ENCODE peak calls at places on chromosome 9, in nine cellular contexts. One of them, this sample, is unnamed.

GRCh38 chr9:31135567-31135966 is 1248.9 kb upstream of the ACO1 start:
- DNase-seq in cardiac muscle cell: peak
- DNase-seq in kidney: no peak
- DNase-seq in stimulated activated CD8-positive, alpha-beta memory T cell treated with anti-CD3 and anti-CD28 coated beads, Interleukin-2, amount 100 ng/mL, for 48 hours: no peak
- DNase-seq in iPS DF 19.7: no peak
- DNase-seq in left colon: no peak
- DNase-seq in AG08396: no peak
- DNase-seq in H9: no peak
- DNase-seq in Calu3: no peak
- DNase-seq in this sample: no peak

GRCh38 chr9:121771418-121771817 is 120.0 kb downstream of the DAB2IP start:
- DNase-seq in cardiac muscle cell: no peak
- DNase-seq in kidney: peak
- DNase-seq in stimulated activated CD8-positive, alpha-beta memory T cell treated with anti-CD3 and anti-CD28 coated beads, Interleukin-2, amount 100 ng/mL, for 48 hours: no peak
- DNase-seq in iPS DF 19.7: no peak
- DNase-seq in left colon: no peak
- DNase-seq in AG08396: peak
- DNase-seq in H9: no peak
- DNase-seq in Calu3: no peak
- DNase-seq in this sample: no peak

GRCh38 chr9:74078647-74079046 is 418.5 kb upstream of the RORB start:
- DNase-seq in cardiac muscle cell: peak
- DNase-seq in kidney: no peak
- DNase-seq in stimulated activated CD8-positive, alpha-beta memory T cell treated with anti-CD3 and anti-CD28 coated beads, Interleukin-2, amount 100 ng/mL, for 48 hours: no peak
- DNase-seq in iPS DF 19.7: no peak
- DNase-seq in left colon: no peak
- DNase-seq in AG08396: no peak
- DNase-seq in H9: no peak
- DNase-seq in Calu3: no peak
- DNase-seq in this sample: no peak

GRCh38 chr9:133119039-133119438 is 2.0 kb downstream of the RALGDS start:
- DNase-seq in cardiac muscle cell: no peak
- DNase-seq in kidney: peak
- DNase-seq in stimulated activated CD8-positive, alpha-beta memory T cell treated with anti-CD3 and anti-CD28 coated beads, Interleukin-2, amount 100 ng/mL, for 48 hours: no peak
- DNase-seq in iPS DF 19.7: no peak
- DNase-seq in left colon: no peak
- DNase-seq in AG08396: no peak
- DNase-seq in H9: no peak
- DNase-seq in Calu3: no peak
- DNase-seq in this sample: no peak

GRCh38 chr9:74125916-74126315 is 371.2 kb upstream of the RORB start:
- DNase-seq in cardiac muscle cell: no peak
- DNase-seq in kidney: no peak
- DNase-seq in stimulated activated CD8-positive, alpha-beta memory T cell treated with anti-CD3 and anti-CD28 coated beads, Interleukin-2, amount 100 ng/mL, for 48 hours: no peak
- DNase-seq in iPS DF 19.7: no peak
- DNase-seq in left colon: no peak
- DNase-seq in AG08396: no peak
- DNase-seq in H9: no peak
- DNase-seq in Calu3: no peak
- DNase-seq in this sample: no peak

GRCh38 chr9:121206516-121207370 is 5.1 kb upstream of the RAB14 start:
- DNase-seq in cardiac muscle cell: peak
- DNase-seq in kidney: no peak
- DNase-seq in stimulated activated CD8-positive, alpha-beta memory T cell treated with anti-CD3 and anti-CD28 coated beads, Interleukin-2, amount 100 ng/mL, for 48 hours: no peak
- DNase-seq in iPS DF 19.7: no peak
- DNase-seq in left colon: no peak
- DNase-seq in AG08396: no peak
- DNase-seq in H9: no peak
- DNase-seq in Calu3: no peak
- DNase-seq in this sample: no peak

GRCh38 chr9:120324996-120325642 is 254.8 kb downstream of the CDK5RAP2 start:
- DNase-seq in cardiac muscle cell: no peak
- DNase-seq in kidney: no peak
- DNase-seq in stimulated activated CD8-positive, alpha-beta memory T cell treated with anti-CD3 and anti-CD28 coated beads, Interleukin-2, amount 100 ng/mL, for 48 hours: no peak
- DNase-seq in iPS DF 19.7: no peak
- DNase-seq in left colon: no peak
- DNase-seq in AG08396: no peak
- DNase-seq in H9: peak
- DNase-seq in Calu3: no peak
- DNase-seq in this sample: peak

GRCh38 chr9:18826248-18826647 is 206.8 kb downstream of the SAXO1 start:
- DNase-seq in cardiac muscle cell: no peak
- DNase-seq in kidney: no peak
- DNase-seq in stimulated activated CD8-positive, alpha-beta memory T cell treated with anti-CD3 and anti-CD28 coated beads, Interleukin-2, amount 100 ng/mL, for 48 hours: no peak
- DNase-seq in iPS DF 19.7: no peak
- DNase-seq in left colon: no peak
- DNase-seq in AG08396: no peak
- DNase-seq in H9: peak
- DNase-seq in Calu3: no peak
- DNase-seq in this sample: no peak

GRCh38 chr9:99353408-99353807 is 131.3 kb downstream of the SEC61B start:
- DNase-seq in cardiac muscle cell: peak
- DNase-seq in kidney: no peak
- DNase-seq in stimulated activated CD8-positive, alpha-beta memory T cell treated with anti-CD3 and anti-CD28 coated beads, Interleukin-2, amount 100 ng/mL, for 48 hours: no peak
- DNase-seq in iPS DF 19.7: no peak
- DNase-seq in left colon: no peak
- DNase-seq in AG08396: peak
- DNase-seq in H9: no peak
- DNase-seq in Calu3: no peak
- DNase-seq in this sample: no peak

GRCh38 chr9:116574027-116574679 is 113.0 kb upstream of the TRIM32 start:
- DNase-seq in cardiac muscle cell: peak
- DNase-seq in kidney: no peak
- DNase-seq in stimulated activated CD8-positive, alpha-beta memory T cell treated with anti-CD3 and anti-CD28 coated beads, Interleukin-2, amount 100 ng/mL, for 48 hours: no peak
- DNase-seq in iPS DF 19.7: no peak
- DNase-seq in left colon: peak
- DNase-seq in AG08396: no peak
- DNase-seq in H9: no peak
- DNase-seq in Calu3: no peak
- DNase-seq in this sample: no peak

GRCh38 chr9:83032065-83032625 is 30.8 kb downstream of the RASEF start:
- DNase-seq in cardiac muscle cell: no peak
- DNase-seq in kidney: no peak
- DNase-seq in stimulated activated CD8-positive, alpha-beta memory T cell treated with anti-CD3 and anti-CD28 coated beads, Interleukin-2, amount 100 ng/mL, for 48 hours: no peak
- DNase-seq in iPS DF 19.7: no peak
- DNase-seq in left colon: no peak
- DNase-seq in AG08396: no peak
- DNase-seq in H9: no peak
- DNase-seq in Calu3: peak
- DNase-seq in this sample: no peak

GRCh38 chr9:1057910-1058309 is 7.8 kb downstream of the DMRT2 start:
- DNase-seq in cardiac muscle cell: no peak
- DNase-seq in kidney: no peak
- DNase-seq in stimulated activated CD8-positive, alpha-beta memory T cell treated with anti-CD3 and anti-CD28 coated beads, Interleukin-2, amount 100 ng/mL, for 48 hours: no peak
- DNase-seq in iPS DF 19.7: no peak
- DNase-seq in left colon: no peak
- DNase-seq in AG08396: no peak
- DNase-seq in H9: no peak
- DNase-seq in Calu3: no peak
- DNase-seq in this sample: no peak

GRCh38 chr9:107276966-107277710 is 5.9 kb upstream of the RAD23B start:
- DNase-seq in cardiac muscle cell: peak
- DNase-seq in kidney: no peak
- DNase-seq in stimulated activated CD8-positive, alpha-beta memory T cell treated with anti-CD3 and anti-CD28 coated beads, Interleukin-2, amount 100 ng/mL, for 48 hours: no peak
- DNase-seq in iPS DF 19.7: no peak
- DNase-seq in left colon: no peak
- DNase-seq in AG08396: peak
- DNase-seq in H9: no peak
- DNase-seq in Calu3: no peak
- DNase-seq in this sample: no peak

This sample was measured in stimulated activated effector memory CD8-positive, alpha-beta T cell treated with anti-CD3 and anti-CD28 coated beads, Interleukin-12 subunit alpha, Interleukin-12 subunit beta, amount 100 ng/mL, for 72 hours.